ENCODE peak calls at places on chromosomes 16 and 17, in four cellular contexts. R, T, U and X are unnamed samples.

GRCh38 chr17:45353047-45353446 is 36.2 kb upstream of the MAP3K14 start:
- DNase-seq in T (no peak), U (no peak), R (no peak), X (no peak)

GRCh38 chr17:63995626-63996025 is 2.5 kb upstream of the PRR29 start:
- DNase-seq in T (no peak), U (no peak), R (no peak), X (no peak)

GRCh38 chr16:83992624-83993023 is 24.6 kb downstream of the NECAB2 start:
- DNase-seq in U (peak), R (peak), T (no peak), X (no peak)

GRCh38 chr16:62475573-62475972 is 439.3 kb upstream of the CDH8 start:
- DNase-seq in R (no peak), U (no peak), T (no peak), X (no peak)

GRCh38 chr17:62809656-62810055 is 1.5 kb upstream of the MARCHF10 start:
- DNase-seq in U (peak), R (peak), T (no peak), X (no peak)

GRCh38 chr17:7750321-7750821 is 32.8 kb downstream of the DNAH2 start:
- DNase-seq in R (peak), U (peak), T (no peak), X (peak)

GRCh38 chr17:42403150-42403549 is 14.9 kb upstream of the STAT3 start:
- DNase-seq in R (no peak), T (no peak), U (no peak), X (no peak)

GRCh38 chr17:32142857-32143524 is 689 bp downstream of the RHOT1 start:
- DNase-seq in R (peak), U (peak), T (peak), X (peak)

GRCh38 chr17:31494259-31495048 is 103.0 kb downstream of the RAB11FIP4 start:
- DNase-seq in U (no peak), T (no peak), R (no peak), X (peak)

GRCh38 chr16:74480150-74481029 is 59.1 kb upstream of the CLEC18B start:
- DNase-seq in T (peak), R (peak), U (no peak), X (peak)

GRCh38 chr16:68282064-68282452 is 17.7 kb downstream of the SLC7A6 start:
- DNase-seq in T (no peak), R (no peak), U (no peak), X (no peak)

GRCh38 chr16:68283346-68283745 is 19.0 kb downstream of the SLC7A6 start:
- DNase-seq in T (no peak), R (no peak), U (no peak), X (no peak)

GRCh38 chr16:68279726-68280125 is 15.4 kb downstream of the SLC7A6 start:
- DNase-seq in U (no peak), T (no peak), R (no peak), X (no peak)

GRCh38 chr16:68280160-68280559 is 15.8 kb downstream of the SLC7A6 start:
- DNase-seq in R (no peak), T (no peak), U (no peak), X (no peak)

GRCh38 chr16:68281368-68282063 is 17.2 kb downstream of the SLC7A6 start:
- DNase-seq in R (no peak), T (no peak), U (no peak), X (no peak)
- H3K27ac ChIP-seq in R (no peak), T (peak), U (no peak), X (no peak)

GRCh38 chr17:81042606-81043005 is 7.7 kb downstream of the BAIAP2 start:
- DNase-seq in U (no peak), T (no peak), R (no peak), X (no peak)

GRCh38 chr17:81039096-81039495 is 4.1 kb downstream of the BAIAP2 start:
- DNase-seq in T (no peak), R (no peak), U (no peak), X (no peak)

GRCh38 chr17:81039854-81040758 is 5.2 kb downstream of the BAIAP2 start:
- DNase-seq in U (peak), R (peak), T (no peak), X (peak)

GRCh38 chr17:81043319-81043724 is 8.4 kb downstream of the BAIAP2 start:
- DNase-seq in U (no peak), R (no peak), T (no peak), X (no peak)

GRCh38 chr17:81040791-81041337 is 5.9 kb downstream of the BAIAP2 start:
- DNase-seq in R (no peak), T (no peak), U (no peak), X (no peak)
- TF ChIP-seq CTCF in R (peak), T (peak), U (peak), X (peak)

GRCh38 chr17:78043031-78043430 is 84.5 kb downstream of the TNRC6C start:
- DNase-seq in T (no peak), U (no peak), R (no peak), X (no peak)
- H3K27ac ChIP-seq in T (no peak), U (no peak), R (no peak), X (no peak)

DNA sequence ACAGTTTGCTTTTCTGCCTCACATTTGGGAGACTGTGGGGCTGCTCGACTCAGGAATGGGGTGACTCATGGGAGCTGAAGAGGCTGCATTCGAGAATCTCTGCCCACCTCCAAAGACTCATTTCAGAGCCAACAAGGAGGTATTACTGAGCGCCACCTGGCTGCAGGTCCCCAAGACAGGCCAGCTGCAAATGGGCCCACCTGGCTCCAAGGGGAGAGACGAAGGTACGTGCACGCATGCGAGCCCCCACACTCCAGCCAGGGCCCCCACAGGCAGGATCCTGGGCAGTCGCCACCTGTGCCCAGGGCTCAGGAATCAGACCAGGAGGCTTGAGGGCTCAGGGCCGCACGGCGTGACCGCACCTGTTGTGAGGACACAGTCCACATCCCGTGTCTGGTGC is 6.0 kb downstream of the HAGHL start:
- DNase-seq in U (peak), T (no peak), R (no peak), X (no peak)
- TF ChIP-seq CTCF in U (no peak), T (no peak), R (no peak), X (no peak)

DNA sequence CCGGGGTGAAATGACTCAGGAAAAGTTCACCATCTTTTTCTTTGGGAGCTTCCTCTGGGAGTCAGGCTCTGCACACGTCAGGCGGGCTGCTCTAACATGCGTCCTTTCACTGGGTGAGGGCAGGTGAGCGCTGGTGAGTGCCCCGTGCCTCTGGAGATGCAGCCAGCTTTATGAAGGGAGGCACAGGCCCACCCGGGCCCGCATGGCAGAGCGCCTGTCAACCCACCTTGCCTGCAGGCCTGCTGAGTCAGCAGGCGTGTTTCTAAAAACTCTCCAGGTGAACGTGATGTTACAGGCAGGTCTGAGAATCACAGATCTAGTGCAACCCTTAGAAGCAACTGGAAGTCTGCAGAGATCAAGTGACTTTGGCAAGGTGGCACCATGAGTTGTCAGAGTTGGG is 18.4 kb downstream of the MAP1LC3B start:
- DNase-seq in R (no peak), T (no peak), U (no peak), X (no peak)
- H3K27ac ChIP-seq in R (no peak), T (no peak), U (no peak), X (peak)

DNA sequence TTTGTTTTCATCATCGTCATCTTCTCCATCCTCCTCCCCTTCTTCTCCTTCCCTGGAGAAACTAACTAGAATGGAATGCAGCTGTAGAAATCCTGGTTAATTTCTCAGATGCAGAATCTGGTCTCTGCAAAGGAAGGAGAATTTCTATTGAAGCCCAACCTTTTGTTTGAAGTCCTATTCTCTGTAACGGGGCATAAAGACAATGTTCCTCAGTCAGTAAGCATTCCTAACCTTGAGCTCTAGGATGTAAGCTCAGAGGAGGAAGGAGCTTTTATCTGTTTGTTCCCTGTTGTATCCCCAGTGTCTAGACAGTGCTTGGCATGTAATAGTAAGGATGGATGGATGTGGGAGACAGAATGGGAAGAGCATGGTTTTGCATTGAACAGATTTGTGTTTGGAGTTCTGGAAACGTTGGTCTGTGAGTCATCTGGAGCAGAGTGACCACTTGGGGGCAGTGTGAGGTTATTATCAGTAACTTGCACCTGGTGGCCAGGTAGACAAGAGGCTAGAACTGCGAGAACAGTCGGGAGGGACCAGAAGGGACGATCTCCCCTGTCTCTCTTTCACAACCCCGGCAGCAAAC is 363.7 kb downstream of the SNX29 start:
- DNase-seq in T (no peak), U (peak), R (peak), X (no peak)
- TF ChIP-seq CTCF in T (no peak), U (peak), R (peak), X (no peak)

GRCh38 chr17:36918260-36918691 is 19.0 kb upstream of the LHX1 start:
- DNase-seq in U (peak), T (no peak), R (peak), X (no peak)
- H3K27ac ChIP-seq in U (no peak), T (no peak), R (no peak), X (no peak)

GRCh38 chr16:55035037-55035436 is 104.4 kb downstream of the IRX5 start:
- DNase-seq in T (no peak), R (no peak), U (no peak), X (no peak)
- TF ChIP-seq CTCF in T (no peak), R (peak), U (peak), X (peak)

GRCh38 chr17:75813081-75814020 is 28.7 kb downstream of the UNK start:
- DNase-seq in T (no peak), U (no peak), R (no peak), X (no peak)
- H3K27ac ChIP-seq in T (peak), U (no peak), R (no peak), X (peak)

DNA sequence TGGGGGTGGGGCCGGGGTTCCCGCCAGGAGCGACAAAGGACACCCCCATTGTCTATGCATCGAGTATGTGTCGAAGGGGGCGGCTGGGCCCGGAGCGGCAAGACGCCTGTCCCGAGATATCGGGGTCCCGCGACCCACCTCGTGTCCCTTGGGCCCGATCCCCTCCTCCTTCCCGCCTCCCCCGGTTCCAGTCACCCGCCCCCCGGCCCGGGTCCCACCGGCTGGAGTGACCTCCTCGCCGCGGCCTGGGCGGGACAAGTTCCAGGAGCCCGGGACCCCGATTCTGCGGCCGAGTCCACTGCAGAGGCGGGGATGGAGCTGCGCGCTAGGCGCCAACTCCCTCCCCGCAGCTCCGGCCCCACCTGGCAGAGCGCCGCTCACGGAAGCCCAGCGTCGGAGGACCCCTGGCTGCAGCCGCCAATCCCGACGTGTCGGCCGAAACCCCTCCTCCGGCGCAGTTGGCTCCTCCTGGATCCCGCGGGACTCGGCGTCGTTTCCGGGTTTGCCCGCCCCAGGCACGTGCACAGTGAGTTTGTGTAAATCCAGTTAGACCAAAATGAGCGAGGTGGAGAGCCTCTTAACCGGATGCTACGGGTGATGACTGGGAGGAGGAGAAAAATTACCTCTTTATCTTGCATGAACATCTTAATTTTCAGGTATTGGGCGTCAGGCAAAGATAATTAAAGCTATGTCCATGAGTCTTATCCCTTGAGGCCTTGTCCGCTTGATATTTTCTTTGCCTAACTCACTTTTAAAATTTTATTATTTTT is at the start of gene NMRAL1:
- DNase-seq in T (peak), U (peak), R (peak), X (peak)
- TF ChIP-seq CTCF in T (no peak), U (no peak), R (no peak), X (no peak)